ENCODE peak calls at places on chromosomes 3 and 15, in eight cellular contexts. Q, G, V, A, P, N, D and T are unnamed samples.
A peak's percentile ranks its signal among the peaks of the same experiment; 100 is the strongest.

GRCh38 chr3:94587291-94587690 is 524.4 kb downstream of the NSUN3 start:
- DNase-seq in D (no peak), G (no peak), N (no peak), A (no peak), V (no peak), P (no peak), Q (no peak), T (no peak)

GRCh38 chr15:95327661-95328060 is 1002.8 kb upstream of the NR2F2 start:
- DNase-seq in G (no peak), P (no peak), N (no peak), A (no peak), D (no peak), V (no peak), Q (no peak), T (no peak)

GRCh38 chr3:82927309-82928253 is 1166.1 kb upstream of the GBE1 start:
- DNase-seq in V (no peak), Q (no peak), G (no peak), D (no peak), A (no peak), N (peak; percentile 22), P (no peak), T (peak; percentile 1)

GRCh38 chr15:62190257-62190656 is 25.2 kb upstream of the C2CD4B start:
- DNase-seq in Q (no peak), P (no peak), V (no peak), A (no peak), D (no peak), G (no peak), N (no peak), T (no peak)

GRCh38 chr3:172606021-172606420 is 82.8 kb upstream of the TNFSF10 start:
- DNase-seq in A (no peak), G (peak; percentile 72), V (peak; percentile 63), P (peak; percentile 47), N (no peak), D (no peak), Q (peak; percentile 50), T (peak; percentile 68)

GRCh38 chr3:139629033-139629432 is 48.7 kb downstream of the NMNAT3 start:
- DNase-seq in N (peak; percentile 28), Q (peak; percentile 2), P (peak; percentile 6), D (no peak), V (peak; percentile 2), A (no peak), G (no peak), T (no peak)

GRCh38 chr15:90099072-90099867 is 3.0 kb downstream of the IDH2 start:
- DNase-seq in G (no peak), D (no peak), Q (no peak), N (no peak), A (no peak), P (no peak), V (no peak), T (no peak)

GRCh38 chr3:72155391-72156064 is 370.6 kb upstream of the PROK2 start:
- DNase-seq in D (peak; percentile 38), A (no peak), V (peak; percentile 98), N (peak; percentile 56), G (peak; percentile 93), Q (peak; percentile 100), P (peak; percentile 93), T (peak; percentile 69)

GRCh38 chr15:37585966-37586656 is 348.3 kb upstream of the TMCO5A start:
- DNase-seq in N (no peak), D (no peak), Q (peak; percentile 59), P (peak; percentile 28), V (peak; percentile 62), G (peak; percentile 82), A (no peak), T (peak; percentile 97)

GRCh38 chr3:161325059-161325458 is 46.3 kb downstream of the SPTSSB start:
- DNase-seq in A (no peak), N (no peak), Q (no peak), D (no peak), V (no peak), G (no peak), P (no peak), T (no peak)

GRCh38 chr15:75067123-75067854 is 43.9 kb downstream of the PPCDC start:
- DNase-seq in A (no peak), P (peak; percentile 52), V (peak; percentile 73), D (no peak), N (no peak), G (peak; percentile 66), Q (peak; percentile 20), T (no peak)

GRCh38 chr15:71411538-71412482 is 296.5 kb downstream of the THSD4 start:
- DNase-seq in A (no peak), N (peak; percentile 98), Q (peak; percentile 28), V (peak; percentile 52), G (peak; percentile 76), P (peak; percentile 77), D (no peak), T (peak; percentile 6)

GRCh38 chr3:156029208-156029607 is 91.2 kb upstream of the KCNAB1 start:
- DNase-seq in Q (no peak), N (no peak), A (no peak), G (no peak), V (no peak), D (no peak), P (no peak), T (no peak)

GRCh38 chr3:128076783-128077624 is 24.8 kb downstream of the SEC61A1 start:
- DNase-seq in Q (no peak), A (peak; percentile 76), N (no peak), G (no peak), P (no peak), V (no peak), D (no peak), T (no peak)

GRCh38 chr3:32577621-32578556 is 7.2 kb upstream of the DYNC1LI1 start:
- DNase-seq in A (no peak), G (peak; percentile 7), D (no peak), Q (peak; percentile 69), N (no peak), V (peak; percentile 65), P (peak; percentile 73), T (no peak)

GRCh38 chr15:100663066-100663465 is 60.7 kb downstream of the ASB7 start:
- DNase-seq in P (no peak), Q (no peak), G (no peak), D (peak; percentile 64), N (peak; percentile 48), A (no peak), V (no peak), T (no peak)

GRCh38 chr3:155194973-155195372 is 98.5 kb downstream of the STRIT1 start:
- DNase-seq in D (no peak), N (no peak), P (no peak), V (no peak), G (no peak), A (no peak), Q (no peak), T (no peak)

GRCh38 chr3:59245879-59246501 is 196.2 kb upstream of the CFAP20DC start:
- DNase-seq in Q (peak; percentile 29), D (no peak), N (no peak), G (peak; percentile 71), V (peak; percentile 91), A (no peak), P (peak; percentile 53), T (peak; percentile 53)

DNA sequence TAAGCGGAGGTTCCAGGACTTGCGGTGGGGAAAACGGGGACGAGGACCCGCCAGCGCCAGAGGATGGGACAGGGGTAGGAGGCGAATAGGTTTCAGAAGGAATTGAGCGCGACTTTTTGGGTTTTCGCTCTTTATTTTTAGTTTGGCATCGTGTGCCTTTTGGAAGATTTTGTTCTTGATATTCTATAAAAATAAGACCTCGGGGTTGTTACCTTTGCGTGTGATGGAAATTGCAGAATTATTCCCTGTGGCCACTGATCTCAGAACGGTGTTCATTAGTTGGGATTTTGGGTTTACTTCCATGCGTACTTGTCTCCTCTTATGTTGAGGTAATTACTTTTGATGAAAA is 453 bp upstream of the CCDC14 start:
- DNase-seq in P (no peak), G (no peak), V (no peak), A (no peak), Q (no peak), D (no peak), N (no peak), T (no peak)
- TF ChIP-seq CTCF in P (no peak), G (no peak), V (no peak), A (no peak), Q (no peak), D (no peak), N (no peak), T (no peak)

GRCh38 chr15:77497942-77498361 is 77.3 kb downstream of the HMG20A start:
- DNase-seq in P (peak; percentile 61), N (no peak), V (peak; percentile 29), G (peak; percentile 33), D (peak; percentile 43), A (no peak), Q (peak; percentile 34), T (no peak)
- H3K4me3 ChIP-seq in P (no peak overlapping the region), N (no peak overlapping the region), V (no peak overlapping the region), G (no peak overlapping the region), D (no peak overlapping the region), A (no peak overlapping the region), Q (no peak overlapping the region), T (no peak overlapping the region)

GRCh38 chr3:37984051-37984450 is 6.5 kb upstream of the VILL start:
- DNase-seq in N (no peak), P (no peak), A (no peak), Q (no peak), G (no peak), V (no peak), D (no peak), T (no peak)

GRCh38 chr3:37986479-37987314 is 3.9 kb upstream of the VILL start:
- DNase-seq in D (no peak), V (no peak), P (no peak), A (peak; percentile 76), G (no peak), N (peak; percentile 65), Q (no peak), T (no peak)

GRCh38 chr3:37987315-37987697 is 3.3 kb upstream of the VILL start:
- DNase-seq in P (no peak), V (no peak), D (no peak), A (peak; percentile 70), N (no peak), G (no peak), Q (no peak), T (no peak)

GRCh38 chr3:37984596-37984995 is 6.0 kb upstream of the VILL start:
- DNase-seq in N (no peak), V (no peak), A (no peak), G (no peak), P (no peak), D (no peak), Q (no peak), T (no peak)

DNA sequence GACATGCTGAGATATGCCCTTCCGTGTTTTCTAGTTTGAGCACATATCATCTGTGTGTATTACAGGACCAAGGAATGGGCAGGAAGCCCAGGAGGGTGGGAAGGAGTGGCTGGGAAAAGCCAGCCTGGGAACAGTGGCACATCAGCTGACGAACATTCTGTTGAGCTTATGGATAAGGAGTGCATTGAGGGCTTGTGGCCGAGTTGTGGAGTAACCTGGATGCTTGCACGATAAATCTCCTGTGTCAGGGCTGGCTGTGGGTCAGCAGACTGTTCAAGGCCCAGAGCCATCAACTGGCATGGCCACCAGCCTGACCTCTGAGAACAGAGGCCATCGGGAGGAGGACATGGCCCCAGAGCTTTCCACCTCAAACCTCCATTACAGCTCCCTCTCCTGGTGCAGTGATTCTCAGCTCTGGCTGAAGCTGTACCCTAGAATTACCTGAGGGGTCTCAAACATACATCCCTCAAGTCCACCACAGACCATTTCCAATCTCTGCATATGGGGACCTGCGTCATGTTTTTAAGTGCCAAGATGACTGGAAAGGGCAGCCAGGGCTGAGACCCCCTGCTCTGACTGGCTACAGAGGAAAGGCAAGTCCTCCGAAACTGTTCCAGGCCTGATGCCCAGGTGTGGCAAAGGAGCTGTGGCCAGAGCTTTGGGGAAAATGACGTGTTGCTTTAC is 4.8 kb upstream of the VILL start:
- DNase-seq in D (no peak), Q (peak; percentile 43), N (no peak), A (peak; percentile 72), P (peak; percentile 52), V (peak; percentile 35), G (no peak), T (no peak)
- TF ChIP-seq CTCF in D (no peak), Q (no peak), N (no peak), A (no peak), P (no peak), V (no peak), G (no peak), T (no peak)

GRCh38 chr3:112302061-112302830 is 8.2 kb upstream of the SLC9C1 start:
- DNase-seq in V (peak; percentile 47), P (peak; percentile 74), G (no peak), N (no peak), Q (no peak), A (no peak), D (peak; percentile 30), T (no peak)
- H3K4me3 ChIP-seq in V (no peak overlapping the region), P (no peak overlapping the region), G (no peak overlapping the region), N (no peak overlapping the region), Q (peak overlapping the region; percentile 30), A (peak overlapping the region; percentile 48), D (no peak overlapping the region), T (no peak overlapping the region)